ENCODE peak calls at places on chromosomes 16 and 17, in seven cellular contexts. One of them, this sample, is unnamed.

GRCh38 chr17:34619687-34620217 is 40.4 kb downstream of the TMEM132E start:
- DNase-seq in cardiac fibroblast: no peak
- DNase-seq in astrocyte of the cerebellum: no peak
- DNase-seq in right lobe of liver: no peak
- DNase-seq in ovary: no peak
- DNase-seq in colonic mucosa: no peak
- DNase-seq in body of pancreas: no peak
- DNase-seq in this sample: no peak

GRCh38 chr16:9706217-9706616 is 476.0 kb downstream of the GRIN2A start:
- DNase-seq in astrocyte of the cerebellum: peak; percentile 71
- DNase-seq in body of pancreas: no peak
- DNase-seq in right lobe of liver: no peak
- DNase-seq in cardiac fibroblast: no peak
- DNase-seq in ovary: no peak
- DNase-seq in colonic mucosa: no peak
- DNase-seq in this sample: peak; percentile 37

GRCh38 chr16:72427786-72428480 is 256.0 kb upstream of the PMFBP1 start:
- DNase-seq in colonic mucosa: no peak
- DNase-seq in body of pancreas: no peak
- DNase-seq in right lobe of liver: no peak
- DNase-seq in cardiac fibroblast: no peak
- DNase-seq in astrocyte of the cerebellum: no peak
- DNase-seq in ovary: no peak
- DNase-seq in this sample: no peak

GRCh38 chr17:65022751-65023421 is 33.7 kb downstream of the GNA13 start:
- DNase-seq in ovary: no peak
- DNase-seq in astrocyte of the cerebellum: peak; percentile 59
- DNase-seq in colonic mucosa: no peak
- DNase-seq in cardiac fibroblast: peak; percentile 28
- DNase-seq in right lobe of liver: no peak
- DNase-seq in body of pancreas: no peak
- DNase-seq in this sample: peak; percentile 69

GRCh38 chr17:40399185-40399584 is 18.5 kb downstream of the TOP2A start:
- DNase-seq in colonic mucosa: no peak
- DNase-seq in cardiac fibroblast: peak; percentile 81
- DNase-seq in ovary: no peak
- DNase-seq in body of pancreas: no peak
- DNase-seq in astrocyte of the cerebellum: peak; percentile 53
- DNase-seq in right lobe of liver: no peak
- DNase-seq in this sample: no peak

GRCh38 chr17:41484920-41485904 is 4.3 kb upstream of the KRT35 start:
- DNase-seq in colonic mucosa: no peak
- DNase-seq in astrocyte of the cerebellum: no peak
- DNase-seq in right lobe of liver: no peak
- DNase-seq in body of pancreas: no peak
- DNase-seq in cardiac fibroblast: no peak
- DNase-seq in ovary: no peak
- DNase-seq in this sample: no peak

GRCh38 chr16:83574388-83574787 is 233.4 kb upstream of the HSBP1 start:
- DNase-seq in cardiac fibroblast: peak; percentile 20
- DNase-seq in ovary: no peak
- DNase-seq in colonic mucosa: no peak
- DNase-seq in astrocyte of the cerebellum: peak; percentile 34
- DNase-seq in body of pancreas: no peak
- DNase-seq in right lobe of liver: no peak
- DNase-seq in this sample: peak; percentile 46

GRCh38 chr17:3744032-3744431 is 20.3 kb downstream of the HASPIN start:
- DNase-seq in body of pancreas: no peak
- DNase-seq in cardiac fibroblast: no peak
- DNase-seq in astrocyte of the cerebellum: no peak
- DNase-seq in ovary: no peak
- DNase-seq in colonic mucosa: no peak
- DNase-seq in right lobe of liver: no peak
- DNase-seq in this sample: no peak

GRCh38 chr16:14249291-14250032 is 178.3 kb downstream of the MRTFB start:
- DNase-seq in body of pancreas: peak; percentile 49
- DNase-seq in right lobe of liver: no peak
- DNase-seq in ovary: peak; percentile 65
- DNase-seq in colonic mucosa: peak; percentile 45
- DNase-seq in cardiac fibroblast: peak; percentile 61
- DNase-seq in astrocyte of the cerebellum: peak; percentile 23
- DNase-seq in this sample: no peak

GRCh38 chr17:40019140-40019991 is 4.1 kb downstream of the CSF3 start:
- DNase-seq in right lobe of liver: no peak
- DNase-seq in cardiac fibroblast: peak; percentile 83
- DNase-seq in colonic mucosa: no peak
- DNase-seq in astrocyte of the cerebellum: peak; percentile 55
- DNase-seq in ovary: peak; percentile 65
- DNase-seq in body of pancreas: no peak
- DNase-seq in this sample: no peak

GRCh38 chr16:3951861-3952332 is 71.4 kb upstream of the CREBBP start:
- DNase-seq in ovary: no peak
- DNase-seq in astrocyte of the cerebellum: peak; percentile 59
- DNase-seq in colonic mucosa: no peak
- DNase-seq in body of pancreas: no peak
- DNase-seq in cardiac fibroblast: peak; percentile 55
- DNase-seq in right lobe of liver: no peak
- DNase-seq in this sample: no peak

GRCh38 chr16:11414815-11415775 is 69.8 kb downstream of the RMI2 start:
- DNase-seq in ovary: no peak
- DNase-seq in colonic mucosa: no peak
- DNase-seq in body of pancreas: no peak
- DNase-seq in astrocyte of the cerebellum: no peak
- DNase-seq in cardiac fibroblast: no peak
- DNase-seq in right lobe of liver: no peak
- DNase-seq in this sample: no peak

GRCh38 chr17:12917401-12917800 is 100.4 kb downstream of the ELAC2 start:
- DNase-seq in ovary: no peak
- DNase-seq in body of pancreas: no peak
- DNase-seq in colonic mucosa: no peak
- DNase-seq in astrocyte of the cerebellum: no peak
- DNase-seq in cardiac fibroblast: no peak
- DNase-seq in right lobe of liver: no peak
- DNase-seq in this sample: no peak

GRCh38 chr17:66230918-66231543 is 1.8 kb upstream of the APOH start:
- DNase-seq in ovary: no peak
- DNase-seq in astrocyte of the cerebellum: no peak
- DNase-seq in body of pancreas: no peak
- DNase-seq in cardiac fibroblast: no peak
- DNase-seq in right lobe of liver: no peak
- DNase-seq in colonic mucosa: no peak
- DNase-seq in this sample: no peak

GRCh38 chr17:66229783-66230538 is 746 bp upstream of the APOH start:
- DNase-seq in cardiac fibroblast: no peak
- DNase-seq in right lobe of liver: no peak
- DNase-seq in body of pancreas: no peak
- DNase-seq in colonic mucosa: no peak
- DNase-seq in ovary: no peak
- DNase-seq in astrocyte of the cerebellum: no peak
- DNase-seq in this sample: no peak

GRCh38 chr17:66228887-66229782 is at the start of gene APOH:
- DNase-seq in right lobe of liver: no peak
- DNase-seq in cardiac fibroblast: no peak
- DNase-seq in astrocyte of the cerebellum: no peak
- DNase-seq in ovary: no peak
- DNase-seq in colonic mucosa: peak; percentile 30
- DNase-seq in body of pancreas: no peak
- DNase-seq in this sample: no peak

GRCh38 chr17:66222772-66223350 is 6.4 kb downstream of the APOH start:
- DNase-seq in colonic mucosa: no peak
- DNase-seq in right lobe of liver: no peak
- DNase-seq in body of pancreas: no peak
- DNase-seq in astrocyte of the cerebellum: no peak
- DNase-seq in cardiac fibroblast: no peak
- DNase-seq in ovary: no peak
- DNase-seq in this sample: no peak

DNA sequence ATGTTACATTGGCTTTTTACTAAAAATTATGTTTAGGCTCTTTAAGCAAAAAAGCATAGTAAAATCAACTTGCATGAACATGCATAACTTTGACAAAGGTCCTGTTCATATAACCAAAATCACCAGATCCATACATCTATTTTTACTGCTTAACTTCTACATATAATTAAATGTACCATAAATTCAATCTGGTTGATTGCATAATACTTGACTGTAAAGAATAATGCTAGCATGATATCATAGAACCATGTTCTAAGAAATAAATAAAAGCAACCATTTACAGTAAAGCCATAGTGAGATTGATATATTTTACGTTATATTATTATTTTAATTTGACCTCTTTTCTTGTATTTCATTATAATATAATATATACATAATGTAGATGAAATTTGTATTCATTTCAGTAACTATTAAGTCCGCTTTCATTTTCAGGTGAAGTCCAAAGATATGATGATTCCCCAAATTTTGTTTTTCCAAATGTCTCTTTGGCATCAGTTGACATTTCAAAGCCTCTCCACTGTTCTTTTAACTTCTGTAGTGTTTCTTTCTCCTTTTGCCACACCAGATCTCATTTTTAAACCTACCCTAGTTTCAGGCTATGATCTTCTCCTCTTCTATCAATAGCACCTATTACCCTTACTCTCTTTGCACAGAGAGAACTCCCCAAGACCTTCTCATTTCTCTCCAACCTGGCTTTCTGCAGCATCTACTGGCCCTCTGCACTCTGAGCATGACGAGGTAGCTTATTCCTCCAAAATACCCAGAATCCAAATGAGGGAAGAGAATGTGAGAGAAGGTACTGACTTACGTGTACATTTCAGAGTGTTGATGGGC is 1.8 kb downstream of the APOH start:
- DNase-seq in cardiac fibroblast: no peak
- DNase-seq in ovary: no peak
- DNase-seq in right lobe of liver: no peak
- DNase-seq in colonic mucosa: no peak
- DNase-seq in body of pancreas: no peak
- DNase-seq in astrocyte of the cerebellum: no peak
- DNase-seq in this sample: no peak
- H3K4me3 ChIP-seq in cardiac fibroblast: no peak overlapping the region
- H3K4me3 ChIP-seq in ovary: no peak overlapping the region
- H3K4me3 ChIP-seq in right lobe of liver: peak overlapping the region; percentile 57
- H3K4me3 ChIP-seq in colonic mucosa: no peak overlapping the region
- H3K4me3 ChIP-seq in body of pancreas: no peak overlapping the region
- H3K4me3 ChIP-seq in astrocyte of the cerebellum: no peak overlapping the region
- H3K4me3 ChIP-seq in this sample: no peak overlapping the region

GRCh38 chr17:38746004-38746892 is 1.9 kb downstream of the PCGF2 start:
- DNase-seq in astrocyte of the cerebellum: no peak
- DNase-seq in colonic mucosa: peak; percentile 29
- DNase-seq in cardiac fibroblast: no peak
- DNase-seq in ovary: no peak
- DNase-seq in right lobe of liver: no peak
- DNase-seq in body of pancreas: no peak
- DNase-seq in this sample: no peak

GRCh38 chr17:38746893-38747384 is 1.2 kb downstream of the PCGF2 start:
- DNase-seq in ovary: no peak
- DNase-seq in right lobe of liver: no peak
- DNase-seq in colonic mucosa: peak; percentile 40
- DNase-seq in cardiac fibroblast: no peak
- DNase-seq in astrocyte of the cerebellum: no peak
- DNase-seq in body of pancreas: no peak
- DNase-seq in this sample: no peak

GRCh38 chr17:38748329-38749221 is at the start of gene PCGF2:
- DNase-seq in right lobe of liver: peak; percentile 83
- DNase-seq in astrocyte of the cerebellum: peak; percentile 72
- DNase-seq in ovary: peak; percentile 96
- DNase-seq in colonic mucosa: peak; percentile 95
- DNase-seq in cardiac fibroblast: peak; percentile 92
- DNase-seq in body of pancreas: peak; percentile 82
- DNase-seq in this sample: peak; percentile 68

GRCh38 chr17:38749222-38750043 is 1.3 kb upstream of the PCGF2 start:
- DNase-seq in ovary: peak; percentile 91
- DNase-seq in astrocyte of the cerebellum: no peak
- DNase-seq in body of pancreas: peak; percentile 64
- DNase-seq in cardiac fibroblast: peak; percentile 87
- DNase-seq in right lobe of liver: peak; percentile 91
- DNase-seq in colonic mucosa: peak; percentile 93
- DNase-seq in this sample: no peak

GRCh38 chr17:38747385-38748328 is 479 bp downstream of the PCGF2 start:
- DNase-seq in cardiac fibroblast: peak; percentile 41
- DNase-seq in colonic mucosa: peak; percentile 71
- DNase-seq in right lobe of liver: peak; percentile 56
- DNase-seq in astrocyte of the cerebellum: no peak
- DNase-seq in body of pancreas: no peak
- DNase-seq in ovary: peak; percentile 74
- DNase-seq in this sample: no peak
- TF ChIP-seq CTCF in cardiac fibroblast: no peak
- TF ChIP-seq CTCF in colonic mucosa: no peak
- TF ChIP-seq CTCF in right lobe of liver: no peak
- TF ChIP-seq CTCF in astrocyte of the cerebellum: peak; percentile 8
- TF ChIP-seq CTCF in body of pancreas: no peak
- TF ChIP-seq CTCF in ovary: no peak
- TF ChIP-seq CTCF in this sample: no peak

DNA sequence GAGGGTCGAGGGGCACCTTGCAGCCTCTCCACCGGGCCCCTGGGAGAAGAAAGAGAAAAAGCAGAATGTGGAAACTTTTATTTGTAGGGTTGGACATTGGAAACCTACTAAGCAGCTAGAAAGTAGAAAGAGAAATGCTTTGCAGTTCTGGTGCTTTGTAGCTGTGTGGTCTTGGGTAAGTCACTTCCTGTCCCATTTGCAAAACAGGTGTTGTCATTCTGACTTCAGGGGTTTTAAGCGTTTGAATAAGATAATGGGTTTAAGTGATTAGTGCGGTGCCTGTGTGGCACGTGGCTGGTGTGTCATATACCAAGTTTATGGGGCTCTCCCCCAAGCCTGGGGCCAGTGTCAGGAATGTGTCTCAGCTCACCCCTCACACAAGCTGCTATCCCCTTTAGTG is 1.6 kb downstream of the CA4 start:
- DNase-seq in colonic mucosa: no peak
- DNase-seq in body of pancreas: no peak
- DNase-seq in astrocyte of the cerebellum: no peak
- DNase-seq in right lobe of liver: no peak
- DNase-seq in cardiac fibroblast: no peak
- DNase-seq in ovary: no peak
- DNase-seq in this sample: no peak
- H3K4me3 ChIP-seq in colonic mucosa: peak overlapping the region; percentile 43
- H3K4me3 ChIP-seq in body of pancreas: no peak overlapping the region
- H3K4me3 ChIP-seq in astrocyte of the cerebellum: no peak overlapping the region
- H3K4me3 ChIP-seq in right lobe of liver: no peak overlapping the region
- H3K4me3 ChIP-seq in cardiac fibroblast: no peak overlapping the region
- H3K4me3 ChIP-seq in ovary: no peak overlapping the region
- H3K4me3 ChIP-seq in this sample: no peak overlapping the region

GRCh38 chr17:49977463-49978389 is 8.7 kb downstream of the DLX4 start:
- DNase-seq in astrocyte of the cerebellum: no peak
- DNase-seq in right lobe of liver: no peak
- DNase-seq in body of pancreas: no peak
- DNase-seq in colonic mucosa: no peak
- DNase-seq in cardiac fibroblast: no peak
- DNase-seq in ovary: no peak
- DNase-seq in this sample: no peak

GRCh38 chr17:49975531-49975930 is 6.5 kb downstream of the DLX4 start:
- DNase-seq in ovary: no peak
- DNase-seq in right lobe of liver: no peak
- DNase-seq in colonic mucosa: no peak
- DNase-seq in cardiac fibroblast: no peak
- DNase-seq in body of pancreas: no peak
- DNase-seq in astrocyte of the cerebellum: no peak
- DNase-seq in this sample: no peak

GRCh38 chr17:49976163-49976827 is 7.3 kb downstream of the DLX4 start:
- DNase-seq in body of pancreas: peak; percentile 33
- DNase-seq in colonic mucosa: no peak
- DNase-seq in astrocyte of the cerebellum: no peak
- DNase-seq in cardiac fibroblast: no peak
- DNase-seq in right lobe of liver: no peak
- DNase-seq in ovary: no peak
- DNase-seq in this sample: no peak

GRCh38 chr17:49978501-49978900 is 9.5 kb downstream of the DLX4 start:
- DNase-seq in right lobe of liver: no peak
- DNase-seq in cardiac fibroblast: no peak
- DNase-seq in ovary: no peak
- DNase-seq in astrocyte of the cerebellum: no peak
- DNase-seq in body of pancreas: no peak
- DNase-seq in colonic mucosa: no peak
- DNase-seq in this sample: no peak

GRCh38 chr17:49976828-49977202 is 7.8 kb downstream of the DLX4 start:
- DNase-seq in cardiac fibroblast: no peak
- DNase-seq in body of pancreas: no peak
- DNase-seq in astrocyte of the cerebellum: no peak
- DNase-seq in colonic mucosa: no peak
- DNase-seq in right lobe of liver: no peak
- DNase-seq in ovary: no peak
- DNase-seq in this sample: no peak
- TF ChIP-seq CTCF in cardiac fibroblast: no peak
- TF ChIP-seq CTCF in body of pancreas: no peak
- TF ChIP-seq CTCF in astrocyte of the cerebellum: no peak
- TF ChIP-seq CTCF in colonic mucosa: no peak
- TF ChIP-seq CTCF in right lobe of liver: no peak
- TF ChIP-seq CTCF in ovary: no peak
- TF ChIP-seq CTCF in this sample: no peak